ENCODE peak calls at places on chromosomes 3 and 15, in four cellular contexts. E is aorta, R is ACHN, I is AG04450. K is an unnamed sample.

GRCh38 chr3:133489466-133490085 is 83.9 kb upstream of the CDV3 start:
- DNase-seq in E (no peak), R (no peak), I (no peak), K (no peak)

GRCh38 chr3:71791634-71792033 is 6.7 kb upstream of the PROK2 start:
- DNase-seq in R (no peak), E (no peak), I (no peak), K (no peak)

GRCh38 chr3:151205482-151205881 is 2.5 kb upstream of the GPR171 start:
- DNase-seq in I (no peak), E (no peak), R (no peak), K (no peak)

GRCh38 chr3:14125193-14126016 is 553 bp downstream of the TMEM43 start:
- DNase-seq in E (peak), I (peak), R (peak), K (peak)

GRCh38 chr3:197392961-197393360 is 94.5 kb upstream of the DLG1 start:
- DNase-seq in I (no peak), E (no peak), R (peak), K (no peak)

GRCh38 chr3:177973241-177973840 is 562.9 kb upstream of the KCNMB2 start:
- DNase-seq in E (no peak), R (peak), I (no peak), K (no peak)

GRCh38 chr15:54803139-54803808 is 393.5 kb downstream of the RSL24D1 start:
- DNase-seq in E (no peak), I (no peak), R (peak), K (no peak)

GRCh38 chr3:142896996-142897395 is 8.1 kb upstream of the PCOLCE2 start:
- DNase-seq in I (no peak), E (no peak), R (no peak), K (no peak)

GRCh38 chr15:74543583-74543982 is 2.6 kb downstream of the ARID3B start:
- DNase-seq in E (no peak), I (no peak), R (no peak), K (no peak)

GRCh38 chr3:108862865-108863798 is 40.5 kb downstream of the TRAT1 start:
- DNase-seq in E (no peak), R (peak), I (peak), K (no peak)

GRCh38 chr3:194206375-194206774 is 70.4 kb downstream of the HES1 start:
- DNase-seq in E (peak), I (no peak), R (no peak), K (no peak)

GRCh38 chr15:70053703-70054229 is 44.0 kb downstream of the TLE3 start:
- DNase-seq in E (no peak), I (no peak), R (no peak), K (no peak)

GRCh38 chr15:60074181-60074885 is 70.2 kb downstream of the FOXB1 start:
- DNase-seq in I (no peak), R (no peak), E (no peak), K (no peak)